ENCODE peak calls at places on chromosomes 3 and 15, in ten cellular contexts. One of them, this sample, is unnamed.
A peak's percentile ranks its signal among the peaks of the same experiment; 100 is the strongest.

GRCh38 chr15:101684384-101684783 is 32.2 kb upstream of the TM2D3 start:
- DNase-seq in NCI-H510A: no peak
- DNase-seq in stimulated activated CD4-positive, alpha-beta T cell treated with anti-CD3 and anti-CD28 coated beads, Interleukin-2, amount 100 ng/mL, for 48 hours: no peak
- DNase-seq in uterus: no peak
- DNase-seq in RKO: no peak
- DNase-seq in HFFc6: peak; percentile 94
- DNase-seq in cardiac fibroblast: peak; percentile 89
- DNase-seq in left lung: no peak
- DNase-seq in stimulated activated CD8-positive, alpha-beta memory T cell treated with anti-CD3 and anti-CD28 coated beads, Interleukin-15, amount 100 ng/mL, for 4 hours: no peak
- DNase-seq in naive thymus-derived CD8-positive, alpha-beta T cell: no peak
- DNase-seq in this sample: no peak

GRCh38 chr3:124429129-124429815 is 301.0 kb upstream of the UMPS start:
- DNase-seq in NCI-H510A: no peak
- DNase-seq in stimulated activated CD4-positive, alpha-beta T cell treated with anti-CD3 and anti-CD28 coated beads, Interleukin-2, amount 100 ng/mL, for 48 hours: no peak
- DNase-seq in uterus: no peak
- DNase-seq in RKO: no peak
- DNase-seq in HFFc6: peak; percentile 84
- DNase-seq in cardiac fibroblast: peak; percentile 18
- DNase-seq in left lung: no peak
- DNase-seq in stimulated activated CD8-positive, alpha-beta memory T cell treated with anti-CD3 and anti-CD28 coated beads, Interleukin-15, amount 100 ng/mL, for 4 hours: no peak
- DNase-seq in naive thymus-derived CD8-positive, alpha-beta T cell: no peak
- DNase-seq in this sample: no peak

GRCh38 chr3:43587303-43587702 is 34.5 kb downstream of the ANO10 start:
- DNase-seq in NCI-H510A: no peak
- DNase-seq in stimulated activated CD4-positive, alpha-beta T cell treated with anti-CD3 and anti-CD28 coated beads, Interleukin-2, amount 100 ng/mL, for 48 hours: no peak
- DNase-seq in uterus: no peak
- DNase-seq in RKO: no peak
- DNase-seq in HFFc6: no peak
- DNase-seq in cardiac fibroblast: no peak
- DNase-seq in left lung: no peak
- DNase-seq in stimulated activated CD8-positive, alpha-beta memory T cell treated with anti-CD3 and anti-CD28 coated beads, Interleukin-15, amount 100 ng/mL, for 4 hours: no peak
- DNase-seq in naive thymus-derived CD8-positive, alpha-beta T cell: no peak
- DNase-seq in this sample: no peak

GRCh38 chr3:185760091-185760490 is 64.8 kb downstream of the IGF2BP2 start:
- DNase-seq in NCI-H510A: no peak
- DNase-seq in stimulated activated CD4-positive, alpha-beta T cell treated with anti-CD3 and anti-CD28 coated beads, Interleukin-2, amount 100 ng/mL, for 48 hours: no peak
- DNase-seq in uterus: no peak
- DNase-seq in RKO: no peak
- DNase-seq in HFFc6: no peak
- DNase-seq in cardiac fibroblast: no peak
- DNase-seq in left lung: no peak
- DNase-seq in stimulated activated CD8-positive, alpha-beta memory T cell treated with anti-CD3 and anti-CD28 coated beads, Interleukin-15, amount 100 ng/mL, for 4 hours: no peak
- DNase-seq in naive thymus-derived CD8-positive, alpha-beta T cell: no peak
- DNase-seq in this sample: no peak

GRCh38 chr3:108472011-108472591 is 38.3 kb downstream of the MYH15 start:
- DNase-seq in NCI-H510A: no peak
- DNase-seq in stimulated activated CD4-positive, alpha-beta T cell treated with anti-CD3 and anti-CD28 coated beads, Interleukin-2, amount 100 ng/mL, for 48 hours: no peak
- DNase-seq in uterus: no peak
- DNase-seq in RKO: peak; percentile 93
- DNase-seq in HFFc6: peak; percentile 91
- DNase-seq in cardiac fibroblast: peak; percentile 82
- DNase-seq in left lung: no peak
- DNase-seq in stimulated activated CD8-positive, alpha-beta memory T cell treated with anti-CD3 and anti-CD28 coated beads, Interleukin-15, amount 100 ng/mL, for 4 hours: no peak
- DNase-seq in naive thymus-derived CD8-positive, alpha-beta T cell: no peak
- DNase-seq in this sample: no peak

GRCh38 chr15:64107337-64107736 is 11.6 kb downstream of the SNX1 start:
- DNase-seq in NCI-H510A: no peak
- DNase-seq in stimulated activated CD4-positive, alpha-beta T cell treated with anti-CD3 and anti-CD28 coated beads, Interleukin-2, amount 100 ng/mL, for 48 hours: no peak
- DNase-seq in uterus: no peak
- DNase-seq in RKO: no peak
- DNase-seq in HFFc6: no peak
- DNase-seq in cardiac fibroblast: no peak
- DNase-seq in left lung: no peak
- DNase-seq in stimulated activated CD8-positive, alpha-beta memory T cell treated with anti-CD3 and anti-CD28 coated beads, Interleukin-15, amount 100 ng/mL, for 4 hours: no peak
- DNase-seq in naive thymus-derived CD8-positive, alpha-beta T cell: no peak
- DNase-seq in this sample: no peak

GRCh38 chr15:63915888-63916731 is 82.4 kb upstream of the HERC1 start:
- DNase-seq in NCI-H510A: no peak
- DNase-seq in stimulated activated CD4-positive, alpha-beta T cell treated with anti-CD3 and anti-CD28 coated beads, Interleukin-2, amount 100 ng/mL, for 48 hours: no peak
- DNase-seq in uterus: peak; percentile 30
- DNase-seq in RKO: peak; percentile 14
- DNase-seq in HFFc6: peak; percentile 18
- DNase-seq in cardiac fibroblast: peak; percentile 53
- DNase-seq in left lung: no peak
- DNase-seq in stimulated activated CD8-positive, alpha-beta memory T cell treated with anti-CD3 and anti-CD28 coated beads, Interleukin-15, amount 100 ng/mL, for 4 hours: no peak
- DNase-seq in naive thymus-derived CD8-positive, alpha-beta T cell: no peak
- DNase-seq in this sample: no peak

GRCh38 chr3:161310649-161311423 is 60.5 kb downstream of the SPTSSB start:
- DNase-seq in NCI-H510A: no peak
- DNase-seq in stimulated activated CD4-positive, alpha-beta T cell treated with anti-CD3 and anti-CD28 coated beads, Interleukin-2, amount 100 ng/mL, for 48 hours: peak; percentile 30
- DNase-seq in uterus: no peak
- DNase-seq in RKO: no peak
- DNase-seq in HFFc6: no peak
- DNase-seq in cardiac fibroblast: no peak
- DNase-seq in left lung: no peak
- DNase-seq in stimulated activated CD8-positive, alpha-beta memory T cell treated with anti-CD3 and anti-CD28 coated beads, Interleukin-15, amount 100 ng/mL, for 4 hours: no peak
- DNase-seq in naive thymus-derived CD8-positive, alpha-beta T cell: peak; percentile 23
- DNase-seq in this sample: peak; percentile 30

GRCh38 chr3:72247645-72248388 is 462.9 kb upstream of the PROK2 start:
- DNase-seq in NCI-H510A: no peak
- DNase-seq in stimulated activated CD4-positive, alpha-beta T cell treated with anti-CD3 and anti-CD28 coated beads, Interleukin-2, amount 100 ng/mL, for 48 hours: no peak
- DNase-seq in uterus: no peak
- DNase-seq in RKO: no peak
- DNase-seq in HFFc6: no peak
- DNase-seq in cardiac fibroblast: no peak
- DNase-seq in left lung: no peak
- DNase-seq in stimulated activated CD8-positive, alpha-beta memory T cell treated with anti-CD3 and anti-CD28 coated beads, Interleukin-15, amount 100 ng/mL, for 4 hours: no peak
- DNase-seq in naive thymus-derived CD8-positive, alpha-beta T cell: no peak
- DNase-seq in this sample: no peak

GRCh38 chr3:189099031-189099471 is 72.7 kb upstream of the TPRG1 start:
- DNase-seq in NCI-H510A: no peak
- DNase-seq in stimulated activated CD4-positive, alpha-beta T cell treated with anti-CD3 and anti-CD28 coated beads, Interleukin-2, amount 100 ng/mL, for 48 hours: no peak
- DNase-seq in uterus: peak; percentile 94
- DNase-seq in RKO: no peak
- DNase-seq in HFFc6: no peak
- DNase-seq in cardiac fibroblast: no peak
- DNase-seq in left lung: peak; percentile 65
- DNase-seq in stimulated activated CD8-positive, alpha-beta memory T cell treated with anti-CD3 and anti-CD28 coated beads, Interleukin-15, amount 100 ng/mL, for 4 hours: no peak
- DNase-seq in naive thymus-derived CD8-positive, alpha-beta T cell: no peak
- DNase-seq in this sample: no peak

GRCh38 chr3:127781411-127782001 is 40.8 kb downstream of the MGLL start:
- DNase-seq in NCI-H510A: no peak
- DNase-seq in stimulated activated CD4-positive, alpha-beta T cell treated with anti-CD3 and anti-CD28 coated beads, Interleukin-2, amount 100 ng/mL, for 48 hours: no peak
- DNase-seq in uterus: no peak
- DNase-seq in RKO: no peak
- DNase-seq in HFFc6: peak; percentile 96
- DNase-seq in cardiac fibroblast: peak; percentile 86
- DNase-seq in left lung: no peak
- DNase-seq in stimulated activated CD8-positive, alpha-beta memory T cell treated with anti-CD3 and anti-CD28 coated beads, Interleukin-15, amount 100 ng/mL, for 4 hours: no peak
- DNase-seq in naive thymus-derived CD8-positive, alpha-beta T cell: no peak
- DNase-seq in this sample: no peak

GRCh38 chr3:13046569-13047279 is 26.5 kb downstream of the IQSEC1 start:
- DNase-seq in NCI-H510A: no peak
- DNase-seq in stimulated activated CD4-positive, alpha-beta T cell treated with anti-CD3 and anti-CD28 coated beads, Interleukin-2, amount 100 ng/mL, for 48 hours: no peak
- DNase-seq in uterus: no peak
- DNase-seq in RKO: no peak
- DNase-seq in HFFc6: no peak
- DNase-seq in cardiac fibroblast: no peak
- DNase-seq in left lung: no peak
- DNase-seq in stimulated activated CD8-positive, alpha-beta memory T cell treated with anti-CD3 and anti-CD28 coated beads, Interleukin-15, amount 100 ng/mL, for 4 hours: no peak
- DNase-seq in naive thymus-derived CD8-positive, alpha-beta T cell: no peak
- DNase-seq in this sample: no peak

GRCh38 chr15:44327578-44327977 is 39.1 kb downstream of the GOLM2 start:
- DNase-seq in NCI-H510A: no peak
- DNase-seq in stimulated activated CD4-positive, alpha-beta T cell treated with anti-CD3 and anti-CD28 coated beads, Interleukin-2, amount 100 ng/mL, for 48 hours: no peak
- DNase-seq in uterus: no peak
- DNase-seq in RKO: no peak
- DNase-seq in HFFc6: no peak
- DNase-seq in cardiac fibroblast: no peak
- DNase-seq in left lung: no peak
- DNase-seq in stimulated activated CD8-positive, alpha-beta memory T cell treated with anti-CD3 and anti-CD28 coated beads, Interleukin-15, amount 100 ng/mL, for 4 hours: no peak
- DNase-seq in naive thymus-derived CD8-positive, alpha-beta T cell: no peak
- DNase-seq in this sample: no peak

GRCh38 chr3:197507541-197507940 is 48.2 kb downstream of the BDH1 start:
- DNase-seq in NCI-H510A: no peak
- DNase-seq in stimulated activated CD4-positive, alpha-beta T cell treated with anti-CD3 and anti-CD28 coated beads, Interleukin-2, amount 100 ng/mL, for 48 hours: no peak
- DNase-seq in uterus: no peak
- DNase-seq in RKO: no peak
- DNase-seq in HFFc6: no peak
- DNase-seq in cardiac fibroblast: no peak
- DNase-seq in left lung: no peak
- DNase-seq in stimulated activated CD8-positive, alpha-beta memory T cell treated with anti-CD3 and anti-CD28 coated beads, Interleukin-15, amount 100 ng/mL, for 4 hours: no peak
- DNase-seq in naive thymus-derived CD8-positive, alpha-beta T cell: no peak
- DNase-seq in this sample: no peak

GRCh38 chr3:61935819-61936218 is 374.4 kb downstream of the PTPRG start:
- DNase-seq in NCI-H510A: no peak
- DNase-seq in stimulated activated CD4-positive, alpha-beta T cell treated with anti-CD3 and anti-CD28 coated beads, Interleukin-2, amount 100 ng/mL, for 48 hours: no peak
- DNase-seq in uterus: no peak
- DNase-seq in RKO: no peak
- DNase-seq in HFFc6: no peak
- DNase-seq in cardiac fibroblast: no peak
- DNase-seq in left lung: no peak
- DNase-seq in stimulated activated CD8-positive, alpha-beta memory T cell treated with anti-CD3 and anti-CD28 coated beads, Interleukin-15, amount 100 ng/mL, for 4 hours: no peak
- DNase-seq in naive thymus-derived CD8-positive, alpha-beta T cell: no peak
- DNase-seq in this sample: no peak

GRCh38 chr3:5010140-5010539 is 30.9 kb downstream of the BHLHE40 start:
- DNase-seq in NCI-H510A: no peak
- DNase-seq in stimulated activated CD4-positive, alpha-beta T cell treated with anti-CD3 and anti-CD28 coated beads, Interleukin-2, amount 100 ng/mL, for 48 hours: no peak
- DNase-seq in uterus: no peak
- DNase-seq in RKO: no peak
- DNase-seq in HFFc6: no peak
- DNase-seq in cardiac fibroblast: no peak
- DNase-seq in left lung: no peak
- DNase-seq in stimulated activated CD8-positive, alpha-beta memory T cell treated with anti-CD3 and anti-CD28 coated beads, Interleukin-15, amount 100 ng/mL, for 4 hours: no peak
- DNase-seq in naive thymus-derived CD8-positive, alpha-beta T cell: no peak
- DNase-seq in this sample: no peak

GRCh38 chr3:117019082-117019713 is 309.6 kb downstream of the TUSC7 start:
- DNase-seq in NCI-H510A: peak; percentile 35
- DNase-seq in stimulated activated CD4-positive, alpha-beta T cell treated with anti-CD3 and anti-CD28 coated beads, Interleukin-2, amount 100 ng/mL, for 48 hours: peak; percentile 1
- DNase-seq in uterus: peak; percentile 53
- DNase-seq in RKO: peak; percentile 63
- DNase-seq in HFFc6: peak; percentile 66
- DNase-seq in cardiac fibroblast: peak; percentile 82
- DNase-seq in left lung: peak; percentile 32
- DNase-seq in stimulated activated CD8-positive, alpha-beta memory T cell treated with anti-CD3 and anti-CD28 coated beads, Interleukin-15, amount 100 ng/mL, for 4 hours: no peak
- DNase-seq in naive thymus-derived CD8-positive, alpha-beta T cell: no peak
- DNase-seq in this sample: peak; percentile 1

GRCh38 chr3:170233532-170233931 is 11.3 kb downstream of the PRKCI start:
- DNase-seq in NCI-H510A: no peak
- DNase-seq in stimulated activated CD4-positive, alpha-beta T cell treated with anti-CD3 and anti-CD28 coated beads, Interleukin-2, amount 100 ng/mL, for 48 hours: no peak
- DNase-seq in uterus: no peak
- DNase-seq in RKO: no peak
- DNase-seq in HFFc6: peak; percentile 74
- DNase-seq in cardiac fibroblast: peak; percentile 75
- DNase-seq in left lung: peak; percentile 61
- DNase-seq in stimulated activated CD8-positive, alpha-beta memory T cell treated with anti-CD3 and anti-CD28 coated beads, Interleukin-15, amount 100 ng/mL, for 4 hours: no peak
- DNase-seq in naive thymus-derived CD8-positive, alpha-beta T cell: no peak
- DNase-seq in this sample: no peak

GRCh38 chr3:64501298-64501906 is 186.4 kb downstream of the ADAMTS9 start:
- DNase-seq in NCI-H510A: no peak
- DNase-seq in stimulated activated CD4-positive, alpha-beta T cell treated with anti-CD3 and anti-CD28 coated beads, Interleukin-2, amount 100 ng/mL, for 48 hours: no peak
- DNase-seq in uterus: no peak
- DNase-seq in RKO: no peak
- DNase-seq in HFFc6: no peak
- DNase-seq in cardiac fibroblast: no peak
- DNase-seq in left lung: no peak
- DNase-seq in stimulated activated CD8-positive, alpha-beta memory T cell treated with anti-CD3 and anti-CD28 coated beads, Interleukin-15, amount 100 ng/mL, for 4 hours: no peak
- DNase-seq in naive thymus-derived CD8-positive, alpha-beta T cell: no peak
- DNase-seq in this sample: no peak

GRCh38 chr3:148319960-148320359 is 377.7 kb upstream of the AGTR1 start:
- DNase-seq in NCI-H510A: no peak
- DNase-seq in stimulated activated CD4-positive, alpha-beta T cell treated with anti-CD3 and anti-CD28 coated beads, Interleukin-2, amount 100 ng/mL, for 48 hours: no peak
- DNase-seq in uterus: no peak
- DNase-seq in RKO: no peak
- DNase-seq in HFFc6: no peak
- DNase-seq in cardiac fibroblast: no peak
- DNase-seq in left lung: no peak
- DNase-seq in stimulated activated CD8-positive, alpha-beta memory T cell treated with anti-CD3 and anti-CD28 coated beads, Interleukin-15, amount 100 ng/mL, for 4 hours: no peak
- DNase-seq in naive thymus-derived CD8-positive, alpha-beta T cell: no peak
- DNase-seq in this sample: no peak

GRCh38 chr3:124033360-124034015 is 41.6 kb upstream of the ROPN1 start:
- DNase-seq in NCI-H510A: no peak
- DNase-seq in stimulated activated CD4-positive, alpha-beta T cell treated with anti-CD3 and anti-CD28 coated beads, Interleukin-2, amount 100 ng/mL, for 48 hours: no peak
- DNase-seq in uterus: peak; percentile 35
- DNase-seq in RKO: no peak
- DNase-seq in HFFc6: no peak
- DNase-seq in cardiac fibroblast: no peak
- DNase-seq in left lung: no peak
- DNase-seq in stimulated activated CD8-positive, alpha-beta memory T cell treated with anti-CD3 and anti-CD28 coated beads, Interleukin-15, amount 100 ng/mL, for 4 hours: no peak
- DNase-seq in naive thymus-derived CD8-positive, alpha-beta T cell: no peak
- DNase-seq in this sample: peak; percentile 0

GRCh38 chr15:40845511-40846284 is 1.9 kb downstream of the SPINT1 start:
- DNase-seq in NCI-H510A: peak; percentile 57
- DNase-seq in stimulated activated CD4-positive, alpha-beta T cell treated with anti-CD3 and anti-CD28 coated beads, Interleukin-2, amount 100 ng/mL, for 48 hours: no peak
- DNase-seq in uterus: no peak
- DNase-seq in RKO: no peak
- DNase-seq in HFFc6: no peak
- DNase-seq in cardiac fibroblast: no peak
- DNase-seq in left lung: peak; percentile 76
- DNase-seq in stimulated activated CD8-positive, alpha-beta memory T cell treated with anti-CD3 and anti-CD28 coated beads, Interleukin-15, amount 100 ng/mL, for 4 hours: no peak
- DNase-seq in naive thymus-derived CD8-positive, alpha-beta T cell: no peak
- DNase-seq in this sample: no peak

GRCh38 chr3:124269619-124270018 is 277.7 kb upstream of the ROPN1 start:
- DNase-seq in NCI-H510A: no peak
- DNase-seq in stimulated activated CD4-positive, alpha-beta T cell treated with anti-CD3 and anti-CD28 coated beads, Interleukin-2, amount 100 ng/mL, for 48 hours: no peak
- DNase-seq in uterus: no peak
- DNase-seq in RKO: no peak
- DNase-seq in HFFc6: no peak
- DNase-seq in cardiac fibroblast: no peak
- DNase-seq in left lung: no peak
- DNase-seq in stimulated activated CD8-positive, alpha-beta memory T cell treated with anti-CD3 and anti-CD28 coated beads, Interleukin-15, amount 100 ng/mL, for 4 hours: no peak
- DNase-seq in naive thymus-derived CD8-positive, alpha-beta T cell: no peak
- DNase-seq in this sample: no peak

GRCh38 chr3:52327486-52328290 is 11.6 kb downstream of the DNAH1 start:
- DNase-seq in NCI-H510A: no peak
- DNase-seq in stimulated activated CD4-positive, alpha-beta T cell treated with anti-CD3 and anti-CD28 coated beads, Interleukin-2, amount 100 ng/mL, for 48 hours: no peak
- DNase-seq in uterus: no peak
- DNase-seq in RKO: no peak
- DNase-seq in HFFc6: no peak
- DNase-seq in cardiac fibroblast: no peak
- DNase-seq in left lung: no peak
- DNase-seq in stimulated activated CD8-positive, alpha-beta memory T cell treated with anti-CD3 and anti-CD28 coated beads, Interleukin-15, amount 100 ng/mL, for 4 hours: no peak
- DNase-seq in naive thymus-derived CD8-positive, alpha-beta T cell: no peak
- DNase-seq in this sample: no peak

GRCh38 chr15:98927057-98927456 is 80.5 kb downstream of the PGPEP1L start:
- DNase-seq in NCI-H510A: no peak
- DNase-seq in stimulated activated CD4-positive, alpha-beta T cell treated with anti-CD3 and anti-CD28 coated beads, Interleukin-2, amount 100 ng/mL, for 48 hours: no peak
- DNase-seq in uterus: no peak
- DNase-seq in RKO: no peak
- DNase-seq in HFFc6: no peak
- DNase-seq in cardiac fibroblast: no peak
- DNase-seq in left lung: no peak
- DNase-seq in stimulated activated CD8-positive, alpha-beta memory T cell treated with anti-CD3 and anti-CD28 coated beads, Interleukin-15, amount 100 ng/mL, for 4 hours: no peak
- DNase-seq in naive thymus-derived CD8-positive, alpha-beta T cell: no peak
- DNase-seq in this sample: no peak

GRCh38 chr15:31727612-31728011 is 302.7 kb upstream of the CHRNA7 start:
- DNase-seq in NCI-H510A: no peak
- DNase-seq in stimulated activated CD4-positive, alpha-beta T cell treated with anti-CD3 and anti-CD28 coated beads, Interleukin-2, amount 100 ng/mL, for 48 hours: no peak
- DNase-seq in uterus: no peak
- DNase-seq in RKO: no peak
- DNase-seq in HFFc6: no peak
- DNase-seq in cardiac fibroblast: no peak
- DNase-seq in left lung: no peak
- DNase-seq in stimulated activated CD8-positive, alpha-beta memory T cell treated with anti-CD3 and anti-CD28 coated beads, Interleukin-15, amount 100 ng/mL, for 4 hours: no peak
- DNase-seq in naive thymus-derived CD8-positive, alpha-beta T cell: no peak
- DNase-seq in this sample: no peak

GRCh38 chr3:69745503-69745902 is 6.2 kb downstream of the MITF start:
- DNase-seq in NCI-H510A: no peak
- DNase-seq in stimulated activated CD4-positive, alpha-beta T cell treated with anti-CD3 and anti-CD28 coated beads, Interleukin-2, amount 100 ng/mL, for 48 hours: no peak
- DNase-seq in uterus: no peak
- DNase-seq in RKO: no peak
- DNase-seq in HFFc6: no peak
- DNase-seq in cardiac fibroblast: no peak
- DNase-seq in left lung: no peak
- DNase-seq in stimulated activated CD8-positive, alpha-beta memory T cell treated with anti-CD3 and anti-CD28 coated beads, Interleukin-15, amount 100 ng/mL, for 4 hours: no peak
- DNase-seq in naive thymus-derived CD8-positive, alpha-beta T cell: no peak
- DNase-seq in this sample: no peak

GRCh38 chr3:18016366-18016765 is 273.9 kb upstream of the TBC1D5 start:
- DNase-seq in NCI-H510A: no peak
- DNase-seq in stimulated activated CD4-positive, alpha-beta T cell treated with anti-CD3 and anti-CD28 coated beads, Interleukin-2, amount 100 ng/mL, for 48 hours: no peak
- DNase-seq in uterus: no peak
- DNase-seq in RKO: no peak
- DNase-seq in HFFc6: no peak
- DNase-seq in cardiac fibroblast: no peak
- DNase-seq in left lung: no peak
- DNase-seq in stimulated activated CD8-positive, alpha-beta memory T cell treated with anti-CD3 and anti-CD28 coated beads, Interleukin-15, amount 100 ng/mL, for 4 hours: no peak
- DNase-seq in naive thymus-derived CD8-positive, alpha-beta T cell: no peak
- DNase-seq in this sample: no peak